ENCODE peak calls at places on chromosomes 2 and 18, in seven cellular contexts. R is foreskin fibroblast; M is posterior cingulate gyrus; E is activated effector memory CD4-positive, alpha-beta T cell treated with Interleukin-2 at 50 U/mL for 16 hours; L is KG1; K is stimulated activated CD8-positive, alpha-beta memory T cell treated with anti-CD3 and anti-CD28 coated beads, Interleukin-15, amount 100 ng/mL, for 24 hours; H is GM20000. Q is an unnamed sample.

GRCh38 chr2:30472326-30472725 is 25.3 kb downstream of the LCLAT1 start:
- DNase-seq in R (no peak), M (no peak), E (no peak), L (no peak), K (no peak), H (peak), Q (peak)

GRCh38 chr2:217756375-217757107 is 246.3 kb downstream of the TNS1 start:
- DNase-seq in R (peak), M (peak), E (peak), L (no peak), K (peak), H (peak), Q (peak)

GRCh38 chr2:106030287-106031268 is 163.5 kb downstream of the UXS1 start:
- DNase-seq in R (peak), M (peak), E (no peak), L (no peak), K (no peak), H (no peak), Q (no peak)

GRCh38 chr2:215880970-215881369 is 132.4 kb downstream of the MREG start:
- DNase-seq in R (no peak), M (no peak), E (no peak), L (no peak), K (no peak), H (peak), Q (no peak)

GRCh38 chr2:176637497-176638166 is 368.4 kb downstream of the MTX2 start:
- DNase-seq in R (peak), M (no peak), E (no peak), L (no peak), K (no peak), H (no peak), Q (no peak)

GRCh38 chr18:32549248-32549842 is 78.7 kb upstream of the GAREM1 start:
- DNase-seq in R (peak), M (peak), E (no peak), L (peak), K (no peak), H (peak), Q (peak)

GRCh38 chr2:144032566-144032965 is 487.4 kb downstream of the ZEB2 start:
- DNase-seq in R (peak), M (no peak), E (no peak), L (no peak), K (no peak), H (no peak), Q (no peak)

GRCh38 chr18:80194874-80195570 is 52.3 kb downstream of the PARD6G start:
- DNase-seq in R (no peak), M (no peak), E (no peak), L (no peak), K (no peak), H (no peak), Q (no peak)

GRCh38 chr2:12514631-12515437 is 201.9 kb upstream of the TRIB2 start:
- DNase-seq in R (peak), M (no peak), E (peak), L (no peak), K (no peak), H (no peak), Q (no peak)

Q was measured in OCI-LY7.